ENCODE peak calls at places on chromosomes 12 and 14, in five cellular contexts. N is lower leg skin, L is Peyer's patch, Q is HCT116, P is IMR-90. U is an unnamed sample.

GRCh38 chr14:100213956-100214767 is 24.8 kb upstream of the YY1 start:
- DNase-seq in N (peak; percentile 87), L (peak; percentile 98), Q (peak; percentile 77), P (peak; percentile 37), U (peak; percentile 94)

GRCh38 chr12:107296681-107297086 is 203.3 kb upstream of the CRY1 start:
- DNase-seq in N (peak; percentile 38), L (no peak), Q (no peak), P (no peak), U (no peak)

GRCh38 chr12:79143803-79144202 is 279.2 kb downstream of the SYT1 start:
- DNase-seq in N (no peak), L (no peak), Q (no peak), P (no peak), U (no peak)

GRCh38 chr12:10688042-10688441 is 14.2 kb upstream of the STYK1 start:
- DNase-seq in N (no peak), L (no peak), Q (no peak), P (no peak), U (no peak)

GRCh38 chr12:12083688-12084087 is 12.9 kb downstream of the BCL2L14 start:
- DNase-seq in N (no peak), L (no peak), Q (no peak), P (no peak), U (no peak)

GRCh38 chr12:59500915-59501314 is 94.9 kb upstream of the SLC16A7 start:
- DNase-seq in N (no peak), L (no peak), Q (no peak), P (no peak), U (no peak)

GRCh38 chr14:90848944-90849731 is 32.9 kb upstream of the TTC7B start:
- DNase-seq in N (peak; percentile 6), L (no peak), Q (no peak), P (peak; percentile 49), U (no peak)

GRCh38 chr12:17304503-17305347 is 698.8 kb upstream of the LMO3 start:
- DNase-seq in N (no peak), L (no peak), Q (no peak), P (no peak), U (no peak)

GRCh38 chr12:107396991-107397390 is 288.6 kb upstream of the PWP1 start:
- DNase-seq in N (no peak), L (peak; percentile 56), Q (no peak), P (no peak), U (no peak)

GRCh38 chr14:60722836-60723217 is 1.3 kb downstream of the SIX4 start:
- DNase-seq in N (no peak), L (no peak), Q (no peak), P (peak; percentile 11), U (no peak)

GRCh38 chr14:33127531-33127930 is 188.9 kb downstream of the NPAS3 start:
- DNase-seq in N (no peak), L (no peak), Q (no peak), P (no peak), U (no peak)

GRCh38 chr12:110744697-110745264 is 2.1 kb upstream of the PPP1CC start:
- DNase-seq in N (no peak), L (peak; percentile 88), Q (no peak), P (no peak), U (no peak)

GRCh38 chr14:88838015-88838414 is 13.6 kb downstream of the TTC8 start:
- DNase-seq in N (no peak), L (no peak), Q (no peak), P (no peak), U (no peak)

GRCh38 chr12:4272014-4272975 is 1.3 kb upstream of the CCND2 start:
- DNase-seq in N (peak; percentile 72), L (peak; percentile 96), Q (no peak), P (peak; percentile 6), U (peak; percentile 82)

GRCh38 chr14:58138065-58138718 is 13.8 kb downstream of the ARMH4 start:
- DNase-seq in N (no peak), L (no peak), Q (no peak), P (no peak), U (peak; percentile 87)

GRCh38 chr12:75936525-75937450 is 94.8 kb downstream of the PHLDA1 start:
- DNase-seq in N (no peak), L (no peak), Q (no peak), P (no peak), U (peak; percentile 24)

GRCh38 chr12:69947123-69947522 is 122.1 kb downstream of the MYRFL start:
- DNase-seq in N (no peak), L (no peak), Q (no peak), P (no peak), U (no peak)

GRCh38 chr12:69686731-69687130 is 12.4 kb downstream of the BEST3 start:
- DNase-seq in N (no peak), L (no peak), Q (no peak), P (no peak), U (no peak)

GRCh38 chr12:48194780-48195179 is 8.3 kb downstream of the OR10AD1 start:
- DNase-seq in N (no peak), L (no peak), Q (no peak), P (no peak), U (no peak)

GRCh38 chr12:116126610-116127009 is 150.9 kb downstream of the MED13L start:
- DNase-seq in N (no peak), L (no peak), Q (no peak), P (peak; percentile 62), U (no peak)

GRCh38 chr12:109309441-109310246 is 560 bp upstream of the FOXN4 start:
- DNase-seq in N (no peak), L (no peak), Q (no peak), P (no peak), U (no peak)

GRCh38 chr12:84756961-84757360 is 155.6 kb downstream of the SLC6A15 start:
- DNase-seq in N (no peak), L (no peak), Q (no peak), P (peak; percentile 73), U (no peak)

GRCh38 chr12:120814903-120815429 is 89.2 kb downstream of the SPPL3 start:
- DNase-seq in N (no peak), L (no peak), Q (no peak), P (no peak), U (no peak)

GRCh38 chr14:99043258-99043615 is 228.8 kb downstream of the BCL11B start:
- DNase-seq in N (no peak), L (no peak), Q (no peak), P (no peak), U (no peak)

GRCh38 chr14:33900706-33901105 is 50.2 kb downstream of the EGLN3 start:
- DNase-seq in N (no peak), L (no peak), Q (no peak), P (no peak), U (no peak)

GRCh38 chr14:59425322-59425945 is 39.7 kb downstream of the GPR135 start:
- DNase-seq in N (no peak), L (no peak), Q (no peak), P (peak; percentile 57), U (no peak)

GRCh38 chr12:121145221-121145620 is 12.5 kb downstream of the P2RX7 start:
- DNase-seq in N (no peak), L (no peak), Q (no peak), P (peak; percentile 18), U (no peak)

GRCh38 chr14:41144370-41144769 is 462.3 kb upstream of the LRFN5 start:
- DNase-seq in N (no peak), L (no peak), Q (no peak), P (no peak), U (no peak)

GRCh38 chr12:4562034-4562657 is at the start of gene DYRK4:
- DNase-seq in N (peak; percentile 56), L (peak; percentile 91), Q (no peak), P (peak; percentile 60), U (peak; percentile 77)

GRCh38 chr14:54348001-54348611 is 48.7 kb upstream of the CDKN3 start:
- DNase-seq in N (no peak), L (no peak), Q (peak; percentile 44), P (peak; percentile 47), U (peak; percentile 34)

GRCh38 chr12:2833810-2834209 is 1.0 kb downstream of the NRIP2 start:
- DNase-seq in N (no peak), L (no peak), Q (no peak), P (no peak), U (no peak)

GRCh38 chr14:96582641-96582980 is 80.4 kb downstream of the PAPOLA start:
- DNase-seq in N (peak; percentile 3), L (no peak), Q (no peak), P (no peak), U (no peak)

GRCh38 chr14:77523109-77523508 is 24.5 kb upstream of the ISM2 start:
- DNase-seq in N (no peak), L (no peak), Q (no peak), P (no peak), U (no peak)

GRCh38 chr12:20513189-20513588 is 144.9 kb downstream of the PDE3A start:
- DNase-seq in N (no peak), L (no peak), Q (no peak), P (no peak), U (no peak)

GRCh38 chr14:104689620-104690265 is 325 bp downstream of the INF2 start:
- DNase-seq in N (no peak), L (no peak), Q (no peak), P (no peak), U (no peak)
- TF ChIP-seq POLR2A in N (no peak), L (peak; percentile 51), Q (no peak), P (peak; percentile 64), U (peak; percentile 38)

DNA sequence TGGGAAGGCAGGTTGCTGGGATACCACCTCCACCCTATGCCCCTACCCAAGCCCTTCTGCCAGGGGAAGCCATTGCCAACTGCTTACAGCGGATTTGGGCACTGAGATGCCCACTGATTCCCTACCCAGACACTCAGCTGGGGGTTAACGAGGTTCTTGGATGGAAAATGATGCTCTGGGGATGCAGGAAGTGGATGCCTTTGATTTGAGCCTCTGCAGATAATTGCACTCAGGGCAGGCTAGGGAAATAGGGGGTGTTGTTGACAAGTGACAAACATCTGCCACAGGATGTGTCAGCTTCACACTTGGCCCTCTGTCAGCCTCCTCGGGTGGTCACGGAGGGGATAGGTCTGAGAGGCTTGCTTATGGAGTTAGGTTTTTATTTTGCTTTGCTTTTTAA is 57.4 kb downstream of the RPH3A start:
- DNase-seq in N (no peak), L (no peak), Q (no peak), P (no peak), U (no peak)
- TF ChIP-seq POLR2A in N (no peak), L (no peak), Q (no peak), P (no peak), U (no peak)

DNA sequence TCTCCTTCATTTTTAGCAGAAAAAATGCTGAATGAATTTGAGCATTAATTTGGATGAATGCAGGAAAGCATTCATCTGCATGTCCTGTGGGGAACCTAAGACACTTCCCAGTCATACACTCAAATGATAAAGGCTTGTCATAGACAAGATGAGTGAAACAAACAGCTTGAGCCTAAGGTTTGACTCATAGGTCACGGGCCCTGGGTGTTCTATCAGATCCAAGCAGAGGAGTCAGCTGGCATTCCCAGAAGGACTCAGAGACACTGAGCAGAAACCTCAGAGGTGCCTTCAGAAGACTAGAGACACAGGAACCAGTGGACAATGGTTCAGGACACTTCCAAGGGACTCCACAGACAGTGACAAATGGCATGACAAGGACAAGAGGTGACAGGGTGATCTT is 183.9 kb downstream of the NTF3 start:
- DNase-seq in N (no peak), L (no peak), Q (no peak), P (no peak), U (no peak)
- TF ChIP-seq POLR2A in N (no peak), L (no peak), Q (no peak), P (no peak), U (no peak)

GRCh38 chr14:103057372-103058208 is at the start of gene CDC42BPB:
- DNase-seq in N (peak; percentile 76), L (peak; percentile 90), Q (peak; percentile 74), P (peak; percentile 90), U (peak; percentile 75)
- TF ChIP-seq POLR2A in N (no peak), L (no peak), Q (no peak), P (no peak), U (no peak)

GRCh38 chr12:52414936-52415335 is 8.8 kb upstream of the KRT82 start:
- DNase-seq in N (no peak), L (no peak), Q (no peak), P (no peak), U (no peak)
- TF ChIP-seq POLR2A in N (no peak), L (no peak), Q (no peak), P (no peak), U (no peak)

U was measured in erythroblast.